ENCODE peak calls at places on chromosomes 12 and 14, in ten cellular contexts. One of them, this sample, is unnamed.

GRCh38 chr12:27552886-27553560 is 29.0 kb downstream of the PPFIBP1 start:
- DNase-seq in amniotic epithelial cell: peak
- DNase-seq in epithelial cell of esophagus: no peak
- DNase-seq in mesothelial cell of epicardium: no peak
- DNase-seq in D341Med: no peak
- DNase-seq in CD8-positive, alpha-beta T cell: no peak
- DNase-seq in stimulated activated CD4-positive, alpha-beta T cell treated with anti-CD3 and anti-CD28 coated beads, Interleukin-2, amount 100 ng/mL, for 48 hours: no peak
- DNase-seq in NCI-H748 treated with DMSO at 0.1 percent for 48 hours: no peak
- DNase-seq in activated effector memory CD4-positive, alpha-beta T cell treated with Interleukin-2 at 50 U/mL for 16 hours: no peak
- DNase-seq in fibroblast of the conjunctiva: no peak
- DNase-seq in this sample: no peak

GRCh38 chr14:103019827-103020226 is 37.5 kb downstream of the CDC42BPB start:
- DNase-seq in mesothelial cell of epicardium: no peak
- DNase-seq in NCI-H748 treated with DMSO at 0.1 percent for 48 hours: no peak
- DNase-seq in epithelial cell of esophagus: peak
- DNase-seq in amniotic epithelial cell: peak
- DNase-seq in stimulated activated CD4-positive, alpha-beta T cell treated with anti-CD3 and anti-CD28 coated beads, Interleukin-2, amount 100 ng/mL, for 48 hours: no peak
- DNase-seq in CD8-positive, alpha-beta T cell: no peak
- DNase-seq in fibroblast of the conjunctiva: no peak
- DNase-seq in D341Med: no peak
- DNase-seq in activated effector memory CD4-positive, alpha-beta T cell treated with Interleukin-2 at 50 U/mL for 16 hours: no peak
- DNase-seq in this sample: no peak

GRCh38 chr12:57765003-57765697 is 1.7 kb downstream of the CYP27B1 start:
- DNase-seq in amniotic epithelial cell: peak
- DNase-seq in D341Med: no peak
- DNase-seq in epithelial cell of esophagus: peak
- DNase-seq in fibroblast of the conjunctiva: no peak
- DNase-seq in mesothelial cell of epicardium: no peak
- DNase-seq in CD8-positive, alpha-beta T cell: peak
- DNase-seq in NCI-H748 treated with DMSO at 0.1 percent for 48 hours: no peak
- DNase-seq in stimulated activated CD4-positive, alpha-beta T cell treated with anti-CD3 and anti-CD28 coated beads, Interleukin-2, amount 100 ng/mL, for 48 hours: peak
- DNase-seq in activated effector memory CD4-positive, alpha-beta T cell treated with Interleukin-2 at 50 U/mL for 16 hours: peak
- DNase-seq in this sample: no peak

GRCh38 chr12:8157484-8158198 is 826 bp downstream of the ZNF705A start:
- DNase-seq in activated effector memory CD4-positive, alpha-beta T cell treated with Interleukin-2 at 50 U/mL for 16 hours: no peak
- DNase-seq in amniotic epithelial cell: no peak
- DNase-seq in stimulated activated CD4-positive, alpha-beta T cell treated with anti-CD3 and anti-CD28 coated beads, Interleukin-2, amount 100 ng/mL, for 48 hours: no peak
- DNase-seq in fibroblast of the conjunctiva: no peak
- DNase-seq in mesothelial cell of epicardium: no peak
- DNase-seq in NCI-H748 treated with DMSO at 0.1 percent for 48 hours: no peak
- DNase-seq in D341Med: no peak
- DNase-seq in CD8-positive, alpha-beta T cell: no peak
- DNase-seq in epithelial cell of esophagus: no peak
- DNase-seq in this sample: no peak

GRCh38 chr14:65330416-65330815 is 82.1 kb upstream of the FUT8 start:
- DNase-seq in fibroblast of the conjunctiva: no peak
- DNase-seq in activated effector memory CD4-positive, alpha-beta T cell treated with Interleukin-2 at 50 U/mL for 16 hours: no peak
- DNase-seq in amniotic epithelial cell: peak
- DNase-seq in D341Med: no peak
- DNase-seq in NCI-H748 treated with DMSO at 0.1 percent for 48 hours: no peak
- DNase-seq in CD8-positive, alpha-beta T cell: no peak
- DNase-seq in epithelial cell of esophagus: peak
- DNase-seq in mesothelial cell of epicardium: no peak
- DNase-seq in stimulated activated CD4-positive, alpha-beta T cell treated with anti-CD3 and anti-CD28 coated beads, Interleukin-2, amount 100 ng/mL, for 48 hours: no peak
- DNase-seq in this sample: no peak

GRCh38 chr12:82216475-82216874 is 141.7 kb downstream of the CCDC59 start:
- DNase-seq in NCI-H748 treated with DMSO at 0.1 percent for 48 hours: no peak
- DNase-seq in amniotic epithelial cell: no peak
- DNase-seq in stimulated activated CD4-positive, alpha-beta T cell treated with anti-CD3 and anti-CD28 coated beads, Interleukin-2, amount 100 ng/mL, for 48 hours: no peak
- DNase-seq in fibroblast of the conjunctiva: no peak
- DNase-seq in epithelial cell of esophagus: no peak
- DNase-seq in D341Med: peak
- DNase-seq in mesothelial cell of epicardium: no peak
- DNase-seq in CD8-positive, alpha-beta T cell: no peak
- DNase-seq in activated effector memory CD4-positive, alpha-beta T cell treated with Interleukin-2 at 50 U/mL for 16 hours: no peak
- DNase-seq in this sample: no peak

GRCh38 chr12:1262008-1262407 is 271.0 kb downstream of the ERC1 start:
- DNase-seq in mesothelial cell of epicardium: no peak
- DNase-seq in epithelial cell of esophagus: no peak
- DNase-seq in CD8-positive, alpha-beta T cell: no peak
- DNase-seq in activated effector memory CD4-positive, alpha-beta T cell treated with Interleukin-2 at 50 U/mL for 16 hours: no peak
- DNase-seq in amniotic epithelial cell: no peak
- DNase-seq in fibroblast of the conjunctiva: no peak
- DNase-seq in NCI-H748 treated with DMSO at 0.1 percent for 48 hours: no peak
- DNase-seq in stimulated activated CD4-positive, alpha-beta T cell treated with anti-CD3 and anti-CD28 coated beads, Interleukin-2, amount 100 ng/mL, for 48 hours: no peak
- DNase-seq in D341Med: no peak
- DNase-seq in this sample: no peak

GRCh38 chr12:68557011-68557715 is 53.5 kb upstream of the RAP1B start:
- DNase-seq in stimulated activated CD4-positive, alpha-beta T cell treated with anti-CD3 and anti-CD28 coated beads, Interleukin-2, amount 100 ng/mL, for 48 hours: no peak
- DNase-seq in fibroblast of the conjunctiva: no peak
- DNase-seq in D341Med: no peak
- DNase-seq in epithelial cell of esophagus: peak
- DNase-seq in amniotic epithelial cell: peak
- DNase-seq in activated effector memory CD4-positive, alpha-beta T cell treated with Interleukin-2 at 50 U/mL for 16 hours: no peak
- DNase-seq in CD8-positive, alpha-beta T cell: no peak
- DNase-seq in NCI-H748 treated with DMSO at 0.1 percent for 48 hours: no peak
- DNase-seq in mesothelial cell of epicardium: no peak
- DNase-seq in this sample: no peak

GRCh38 chr14:21320913-21321312 is 41.0 kb downstream of the RPGRIP1 start:
- DNase-seq in mesothelial cell of epicardium: no peak
- DNase-seq in fibroblast of the conjunctiva: no peak
- DNase-seq in D341Med: no peak
- DNase-seq in amniotic epithelial cell: no peak
- DNase-seq in NCI-H748 treated with DMSO at 0.1 percent for 48 hours: no peak
- DNase-seq in activated effector memory CD4-positive, alpha-beta T cell treated with Interleukin-2 at 50 U/mL for 16 hours: no peak
- DNase-seq in epithelial cell of esophagus: no peak
- DNase-seq in CD8-positive, alpha-beta T cell: no peak
- DNase-seq in stimulated activated CD4-positive, alpha-beta T cell treated with anti-CD3 and anti-CD28 coated beads, Interleukin-2, amount 100 ng/mL, for 48 hours: no peak
- DNase-seq in this sample: no peak

This sample was measured in DMS153.